ENCODE peak calls at places on chromosomes 13 and 19, in four cellular contexts. Y is skeletal muscle cell, Z is A549, W is dorsolateral prefrontal cortex. N is an unnamed sample.

GRCh38 chr13:51995677-51996551 is 15.3 kb downstream of the ATP7B start:
- DNase-seq in Y (no peak), Z (no peak), W (no peak), N (peak; percentile 39)

GRCh38 chr13:20623000-20623399 is 56.0 kb downstream of the IFT88 start:
- DNase-seq in Y (no peak), Z (no peak), W (no peak), N (no peak)

GRCh38 chr13:42751693-42752092 is 29.7 kb upstream of the FAM216B start:
- DNase-seq in Y (no peak), Z (no peak), W (no peak), N (no peak)

GRCh38 chr13:36030670-36031331 is 100.4 kb downstream of the DCLK1 start:
- DNase-seq in Y (peak; percentile 92), Z (no peak), W (peak; percentile 55), N (peak; percentile 44)

GRCh38 chr19:10454267-10454666 is 33.9 kb downstream of the PDE4A start:
- DNase-seq in Y (no peak), Z (no peak), W (peak; percentile 80), N (no peak)

GRCh38 chr19:46049597-46049996 is 8.8 kb upstream of the IGFL4 start:
- DNase-seq in Y (no peak), Z (no peak), W (no peak), N (no peak)

GRCh38 chr13:43805681-43806128 is 18.9 kb upstream of the ENOX1 start:
- DNase-seq in Y (no peak), Z (peak; percentile 11), W (no peak), N (no peak)

GRCh38 chr13:28792992-28793391 is 27.1 kb upstream of the MTUS2 start:
- DNase-seq in Y (peak; percentile 54), Z (no peak), W (no peak), N (peak; percentile 93)

GRCh38 chr19:17953316-17953801 is 13.5 kb upstream of the KCNN1 start:
- DNase-seq in Y (no peak), Z (no peak), W (no peak), N (no peak)

GRCh38 chr13:79831556-79831955 is 350.6 kb downstream of the NDFIP2 start:
- DNase-seq in Y (no peak), Z (no peak), W (no peak), N (no peak)

GRCh38 chr19:18990128-18990708 is 43.1 kb downstream of the SUGP2 start:
- DNase-seq in Y (no peak), Z (no peak), W (no peak), N (no peak)

GRCh38 chr13:45258339-45258685 is 57.5 kb upstream of the KCTD4 start:
- DNase-seq in Y (no peak), Z (no peak), W (no peak), N (no peak)

GRCh38 chr19:55216461-55217198 is 7.3 kb upstream of the PTPRH start:
- DNase-seq in Y (peak; percentile 98), Z (peak; percentile 100), W (peak; percentile 89), N (peak; percentile 99)

GRCh38 chr13:28679628-28680027 is 20.7 kb downstream of the POMP start:
- DNase-seq in Y (no peak), Z (no peak), W (no peak), N (peak; percentile 34)

GRCh38 chr19:2624537-2625091 is 77.9 kb downstream of the GNG7 start:
- DNase-seq in Y (no peak), Z (peak; percentile 37), W (no peak), N (no peak)

GRCh38 chr13:24254151-24254810 is 55.1 kb upstream of the C1QTNF9 start:
- DNase-seq in Y (no peak), Z (no peak), W (no peak), N (no peak)

GRCh38 chr19:4172861-4173473 is 9.4 kb downstream of the SIRT6 start:
- DNase-seq in Y (no peak), Z (peak; percentile 17), W (peak; percentile 59), N (peak; percentile 11)

GRCh38 chr19:21580101-21580500 is 74.7 kb downstream of the ZNF429 start:
- DNase-seq in Y (no peak), Z (no peak), W (no peak), N (no peak)

GRCh38 chr19:15137777-15138176 is 30.6 kb downstream of the SYDE1 start:
- DNase-seq in Y (no peak), Z (no peak), W (no peak), N (peak; percentile 37)

GRCh38 chr19:46125447-46125846 is 959 bp upstream of the IGFL3 start:
- DNase-seq in Y (no peak), Z (no peak), W (no peak), N (no peak)

GRCh38 chr13:40440990-40441820 is 225.2 kb downstream of the FOXO1 start:
- DNase-seq in Y (no peak), Z (no peak), W (peak; percentile 73), N (peak; percentile 37)

GRCh38 chr19:9039728-9040127 is 29.5 kb upstream of the MUC16 start:
- DNase-seq in Y (no peak), Z (no peak), W (no peak), N (no peak)

GRCh38 chr13:90171649-90172048 is 1175.8 kb upstream of the MIR17HG start:
- DNase-seq in Y (peak; percentile 5), Z (no peak), W (no peak), N (peak; percentile 22)

GRCh38 chr19:4083677-4084546 is 17.2 kb upstream of the ZBTB7A start:
- DNase-seq in Y (no peak), Z (no peak), W (no peak), N (no peak)

GRCh38 chr13:29594310-29594709 is 1.2 kb downstream of the SLC7A1 start:
- DNase-seq in Y (peak; percentile 67), Z (peak; percentile 61), W (no peak), N (peak; percentile 88)

GRCh38 chr19:10896851-10897526 is 25.6 kb downstream of the CARM1 start:
- DNase-seq in Y (no peak), Z (no peak), W (no peak), N (no peak)

GRCh38 chr19:18650048-18650435 is 13.2 kb downstream of the KLHL26 start:
- DNase-seq in Y (no peak), Z (no peak), W (no peak), N (peak; percentile 33)

GRCh38 chr13:33577037-33577436 is 240.9 kb upstream of the RFC3 start:
- DNase-seq in Y (no peak), Z (no peak), W (no peak), N (no peak)

GRCh38 chr13:27921421-27921960 is 1.7 kb downstream of the PDX1 start:
- DNase-seq in Y (no peak), Z (no peak), W (no peak), N (no peak)

GRCh38 chr19:7366701-7367420 is 18.1 kb downstream of the ARHGEF18 start:
- DNase-seq in Y (no peak), Z (peak; percentile 41), W (no peak), N (peak; percentile 34)

DNA sequence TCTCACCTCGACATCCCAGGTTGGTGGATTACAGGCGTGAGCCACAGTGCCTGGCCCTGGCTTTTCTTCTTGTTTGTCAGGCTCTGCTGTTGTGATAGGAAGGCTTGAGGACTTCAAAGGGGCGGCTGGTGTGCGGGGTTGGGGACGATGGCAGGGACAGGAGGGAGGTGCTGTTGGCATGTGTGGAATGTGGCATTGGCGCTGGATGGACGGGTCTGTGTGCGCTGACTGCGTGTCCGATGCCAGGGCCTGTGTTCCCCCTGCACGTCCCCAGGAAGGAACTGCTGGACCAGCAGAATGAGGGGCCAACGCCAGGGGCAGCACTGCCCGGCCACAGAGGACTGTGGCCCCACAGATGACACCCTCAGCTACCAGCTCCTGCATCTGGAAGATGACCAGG is 12.7 kb upstream of the PTBP1 start:
- DNase-seq in Y (no peak), Z (peak; percentile 0), W (no peak), N (no peak)
- H3K4me3 ChIP-seq in Y (no peak overlapping the region), Z (peak overlapping the region; percentile 58), W (peak overlapping the region; percentile 35), N (no peak overlapping the region)

GRCh38 chr19:58150328-58150921 is at the start of gene ZNF329:
- DNase-seq in Y (peak; percentile 33), Z (peak; percentile 71), W (peak; percentile 88), N (peak; percentile 74)

GRCh38 chr19:58157045-58157728 is 6.6 kb upstream of the ZNF329 start:
- DNase-seq in Y (no peak), Z (no peak), W (no peak), N (no peak)

GRCh38 chr19:58154287-58154678 is 3.7 kb upstream of the ZNF329 start:
- DNase-seq in Y (no peak), Z (no peak), W (no peak), N (peak; percentile 50)

GRCh38 chr19:58154679-58155648 is 4.4 kb upstream of the ZNF329 start:
- DNase-seq in Y (peak; percentile 71), Z (peak; percentile 66), W (peak; percentile 93), N (peak; percentile 90)

GRCh38 chr19:58153386-58153785 is 2.8 kb upstream of the ZNF329 start:
- DNase-seq in Y (no peak), Z (no peak), W (no peak), N (no peak)
- H3K4me3 ChIP-seq in Y (no peak overlapping the region), Z (no peak overlapping the region), W (peak overlapping the region; percentile 96), N (no peak overlapping the region)

GRCh38 chr19:13040232-13040915 is 45.1 kb downstream of the NFIX start:
- DNase-seq in Y (no peak), Z (no peak), W (no peak), N (peak; percentile 61)
- H3K4me3 ChIP-seq in Y (no peak overlapping the region), Z (no peak overlapping the region), W (peak overlapping the region; percentile 6), N (peak overlapping the region; percentile 20)

DNA sequence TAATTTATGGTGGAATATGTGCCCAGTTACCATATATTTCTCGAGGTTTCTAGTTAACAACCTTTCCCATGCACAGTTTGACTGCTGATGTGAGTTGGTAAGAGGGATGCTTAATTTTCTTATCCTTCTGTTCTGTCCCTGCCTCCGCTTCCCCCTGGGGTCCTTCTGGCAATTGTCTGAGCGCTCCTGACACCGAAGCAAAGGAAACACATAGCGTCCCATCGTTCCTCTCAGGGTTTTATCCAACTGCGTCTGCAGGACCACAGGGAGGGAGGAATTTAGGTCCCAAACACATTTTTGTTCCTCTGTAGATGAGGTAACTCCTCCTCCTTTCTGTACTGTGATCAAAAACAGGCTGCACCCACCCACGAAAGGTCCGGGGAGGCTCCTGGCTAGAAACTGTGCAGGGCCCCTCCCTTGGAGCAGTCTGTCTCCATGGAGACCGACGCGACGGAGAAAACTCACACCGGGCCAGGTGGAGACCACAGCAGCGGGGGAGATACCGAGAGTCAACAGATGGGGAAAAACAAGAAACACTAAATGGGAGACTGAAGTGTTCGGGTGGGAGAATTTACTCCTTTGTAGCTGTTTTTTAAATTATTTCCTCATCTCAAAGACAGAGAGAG is 191.9 kb upstream of the NBEA start:
- DNase-seq in Y (no peak), Z (no peak), W (peak; percentile 75), N (no peak)
- H3K4me3 ChIP-seq in Y (peak overlapping the region; percentile 6), Z (no peak overlapping the region), W (peak overlapping the region; percentile 42), N (peak overlapping the region; percentile 51)

GRCh38 chr19:13103961-13104847 is 1.5 kb upstream of the LYL1 start:
- DNase-seq in Y (no peak), Z (peak; percentile 31), W (peak; percentile 67), N (no peak)
- H3K4me3 ChIP-seq in Y (no peak overlapping the region), Z (no peak overlapping the region), W (peak overlapping the region; percentile 37), N (no peak overlapping the region)

DNA sequence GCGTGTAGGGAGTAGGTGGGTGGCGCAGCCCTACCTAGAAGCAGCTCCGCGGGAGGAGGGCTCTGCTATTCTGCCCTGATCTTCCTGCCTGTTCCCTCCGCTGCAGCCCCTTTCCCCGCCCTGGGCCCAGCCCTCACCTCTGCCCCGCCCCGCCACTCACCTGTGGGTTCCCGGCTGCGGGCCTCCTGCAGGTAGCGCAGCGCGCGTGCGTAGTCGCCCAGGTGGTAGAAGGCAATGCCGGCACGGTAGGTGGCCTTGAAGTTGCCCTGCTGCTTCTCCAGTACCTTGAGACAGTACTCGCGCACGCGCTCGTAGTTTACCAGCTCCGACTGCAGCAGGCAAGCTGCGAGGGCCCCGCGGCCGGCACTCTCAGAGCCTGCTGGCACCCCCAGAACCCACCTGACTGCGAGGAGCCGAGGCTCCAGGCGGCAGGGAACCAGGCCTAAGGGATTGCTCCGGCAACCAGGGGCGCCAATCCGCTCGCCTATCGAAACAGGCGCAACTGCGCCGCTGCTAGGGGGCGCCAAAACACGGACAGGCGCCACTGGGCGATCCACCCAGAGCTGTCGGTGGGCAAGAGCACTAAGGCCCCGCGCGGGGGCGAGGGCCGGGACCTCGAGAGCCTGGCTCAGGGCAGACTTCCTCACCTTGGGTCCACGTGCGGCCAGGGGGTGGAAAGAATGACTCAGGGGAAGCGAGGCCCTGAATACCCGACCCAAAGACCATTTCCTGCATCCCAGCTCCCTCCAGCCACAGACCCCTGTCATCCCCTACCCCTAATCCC is 965 bp downstream of the TTC9B start:
- DNase-seq in Y (no peak), Z (peak; percentile 77), W (no peak), N (no peak)
- H3K4me3 ChIP-seq in Y (no peak overlapping the region), Z (peak overlapping the region; percentile 31), W (peak overlapping the region; percentile 58), N (no peak overlapping the region)